ENCODE peak calls at places on chromosome 10, in five cellular contexts. One of them, this sample, is unnamed.

GRCh38 chr10:35041502-35041879 is 48.6 kb downstream of the CUL2 start:
- DNase-seq in fibroblast of pulmonary artery: no peak
- DNase-seq in GM04503: no peak
- DNase-seq in IMR-90: no peak
- DNase-seq in type B pancreatic cell: no peak
- DNase-seq in this sample: no peak

GRCh38 chr10:84352251-84352842 is 24.0 kb downstream of the CCSER2 start:
- DNase-seq in fibroblast of pulmonary artery: peak
- DNase-seq in GM04503: no peak
- DNase-seq in IMR-90: peak
- DNase-seq in type B pancreatic cell: no peak
- DNase-seq in this sample: no peak

GRCh38 chr10:95485445-95485844 is 75.7 kb downstream of the SORBS1 start:
- DNase-seq in fibroblast of pulmonary artery: no peak
- DNase-seq in GM04503: no peak
- DNase-seq in IMR-90: no peak
- DNase-seq in type B pancreatic cell: no peak
- DNase-seq in this sample: no peak

GRCh38 chr10:118958984-118959916 is 70.3 kb upstream of the NANOS1 start:
- DNase-seq in fibroblast of pulmonary artery: peak
- DNase-seq in GM04503: peak
- DNase-seq in IMR-90: peak
- DNase-seq in type B pancreatic cell: peak
- DNase-seq in this sample: peak

GRCh38 chr10:95304976-95305375 is 14.2 kb upstream of the PDLIM1 start:
- DNase-seq in fibroblast of pulmonary artery: no peak
- DNase-seq in GM04503: no peak
- DNase-seq in IMR-90: no peak
- DNase-seq in type B pancreatic cell: no peak
- DNase-seq in this sample: no peak

GRCh38 chr10:92923416-92923815 is 75.1 kb downstream of the EXOC6 start:
- DNase-seq in fibroblast of pulmonary artery: peak
- DNase-seq in GM04503: no peak
- DNase-seq in IMR-90: peak
- DNase-seq in type B pancreatic cell: no peak
- DNase-seq in this sample: no peak

GRCh38 chr10:129517680-129518057 is 50.6 kb downstream of the MGMT start:
- DNase-seq in fibroblast of pulmonary artery: no peak
- DNase-seq in GM04503: no peak
- DNase-seq in IMR-90: no peak
- DNase-seq in type B pancreatic cell: no peak
- DNase-seq in this sample: no peak

GRCh38 chr10:59622320-59622901 is 87.2 kb downstream of the SLC16A9 start:
- DNase-seq in fibroblast of pulmonary artery: peak
- DNase-seq in GM04503: no peak
- DNase-seq in IMR-90: peak
- DNase-seq in type B pancreatic cell: no peak
- DNase-seq in this sample: no peak